ENCODE peak calls at places on chromosomes 6 and 20, in four cellular contexts. F is A549, X is body of pancreas, T is right cardiac atrium. I is an unnamed sample.

GRCh38 chr6:42010185-42010872 is 40.0 kb upstream of the TAF8 start:
- DNase-seq in X (no peak), T (no peak), F (no peak), I (peak; percentile 27)

GRCh38 chr6:135693971-135694370 is 157.5 kb upstream of the PDE7B start:
- DNase-seq in X (no peak), F (no peak), T (no peak), I (no peak)

GRCh38 chr20:38633577-38634093 is 32.0 kb downstream of the ARHGAP40 start:
- DNase-seq in X (peak; percentile 55), T (peak; percentile 39), F (peak; percentile 82), I (peak; percentile 56)

GRCh38 chr6:57123111-57123510 is 33.1 kb downstream of the ZNF451 start:
- DNase-seq in F (no peak), T (no peak), X (no peak), I (no peak)

GRCh38 chr6:30727920-30728605 is 7.9 kb downstream of the TUBB start:
- DNase-seq in T (no peak), X (no peak), F (no peak), I (no peak)

GRCh38 chr6:44226368-44227137 is 3.2 kb downstream of the SLC29A1 start:
- DNase-seq in F (no peak), X (no peak), T (no peak), I (no peak)

GRCh38 chr20:22312744-22313346 is 271.5 kb downstream of the FOXA2 start:
- DNase-seq in X (peak; percentile 43), F (peak; percentile 56), T (no peak), I (peak; percentile 23)

GRCh38 chr6:108531332-108531731 is 29.4 kb upstream of the FOXO3 start:
- DNase-seq in F (no peak), X (no peak), T (no peak), I (no peak)

GRCh38 chr6:133623065-133623464 is 265.8 kb upstream of the TCF21 start:
- DNase-seq in T (peak; percentile 25), X (peak; percentile 9), F (no peak), I (no peak)

GRCh38 chr6:144294016-144294415 is 8.9 kb downstream of the UTRN start:
- DNase-seq in X (no peak), T (no peak), F (no peak), I (no peak)

GRCh38 chr6:143836150-143836549 is 7.0 kb upstream of the LTV1 start:
- DNase-seq in T (no peak), X (no peak), F (no peak), I (no peak)

GRCh38 chr6:23354004-23354403 is 772.0 kb upstream of the NRSN1 start:
- DNase-seq in T (no peak), F (no peak), X (no peak), I (no peak)

GRCh38 chr6:113004691-113005270 is 657.7 kb downstream of the RFPL4B start:
- DNase-seq in X (no peak), T (no peak), F (no peak), I (no peak)

GRCh38 chr20:3275966-3276365 is 37.0 kb upstream of the SLC4A11 start:
- DNase-seq in F (no peak), X (no peak), T (no peak), I (no peak)

GRCh38 chr20:640674-641515 is 12.1 kb downstream of the SRXN1 start:
- DNase-seq in X (no peak), F (no peak), T (no peak), I (no peak)

GRCh38 chr6:33320315-33321181 is 3.0 kb upstream of the ZBTB22 start:
- DNase-seq in F (no peak), X (peak; percentile 76), T (peak; percentile 85), I (no peak)

GRCh38 chr6:142946181-142946923 is 1.4 kb upstream of the HIVEP2 start:
- DNase-seq in F (peak; percentile 65), X (peak; percentile 99), T (peak; percentile 99), I (peak; percentile 98)

GRCh38 chr6:157648561-157648960 is 174.5 kb upstream of the SNX9 start:
- DNase-seq in F (no peak), X (no peak), T (no peak), I (no peak)

GRCh38 chr6:100184473-100184872 is 190.4 kb upstream of the MCHR2 start:
- DNase-seq in F (no peak), X (no peak), T (no peak), I (no peak)

GRCh38 chr6:78308025-78308424 is 559.3 kb upstream of the IRAK1BP1 start:
- DNase-seq in T (no peak), X (peak; percentile 2), F (no peak), I (no peak)

GRCh38 chr6:36657942-36658544 is 20.5 kb upstream of the CDKN1A start:
- DNase-seq in X (no peak), F (no peak), T (no peak), I (no peak)

GRCh38 chr6:43171284-43172126 is 436 bp downstream of the SRF start:
- DNase-seq in T (peak; percentile 39), F (peak; percentile 75), X (no peak), I (peak; percentile 12)

GRCh38 chr6:109082178-109082577 is 12.5 kb downstream of the SESN1 start:
- DNase-seq in F (no peak), T (no peak), X (no peak), I (no peak)

GRCh38 chr6:4021862-4022715 is 56.8 kb downstream of the FAM217A start:
- DNase-seq in F (no peak), X (no peak), T (no peak), I (no peak)

GRCh38 chr6:35781290-35781689 is 471 bp downstream of the CLPSL1 start:
- DNase-seq in F (no peak), X (no peak), T (no peak), I (no peak)

DNA sequence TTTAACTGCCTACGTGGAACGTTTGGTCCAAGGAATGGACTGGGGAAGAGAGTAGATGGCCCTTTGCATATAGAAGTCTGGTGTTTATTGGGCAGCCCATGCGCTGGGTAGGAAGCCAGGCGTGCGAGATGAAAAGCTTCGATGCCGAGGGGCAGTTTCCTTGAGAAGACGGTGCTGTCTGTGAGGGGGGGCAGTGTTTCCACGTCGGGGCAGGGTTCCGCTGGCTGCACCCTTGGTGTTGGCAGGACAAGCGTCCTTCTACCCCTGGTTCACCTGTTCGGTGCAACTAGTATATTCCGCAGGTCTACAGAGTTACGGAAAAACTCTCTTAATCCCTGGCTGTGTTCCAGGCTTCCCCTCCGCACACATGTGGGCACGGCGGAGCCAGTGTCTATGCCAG is 88.2 kb downstream of the SMOC2 start:
- DNase-seq in T (no peak), F (no peak), X (no peak), I (no peak)
- H3K9me3 ChIP-seq in T (no peaks in the 10 kb centered on the region), F (no peaks in the 10 kb centered on the region), X (no peaks in the 10 kb centered on the region), I (no peaks in the 10 kb centered on the region)

GRCh38 chr20:25056601-25057233 is 1.2 kb downstream of the ACSS1 start:
- DNase-seq in F (no peak), T (no peak), X (no peak), I (no peak)
- H3K4me1 ChIP-seq in F (peaks cover 50% of the 10 kb centered on the region), T (peaks cover 19% of the 10 kb centered on the region), X (peaks cover 86% of the 10 kb centered on the region), I (peaks cover 22% of the 10 kb centered on the region)

GRCh38 chr6:96433950-96434349 is 87.7 kb upstream of the UFL1 start:
- DNase-seq in T (no peak), F (no peak), X (no peak), I (no peak)
- H3K9me3 ChIP-seq in T (no peaks in the 10 kb centered on the region), F (no peaks in the 10 kb centered on the region), X (no peaks in the 10 kb centered on the region), I (no peaks in the 10 kb centered on the region)

GRCh38 chr6:5731435-5731834 is 275.3 kb downstream of the NRN1 start:
- DNase-seq in T (no peak), F (no peak), X (no peak), I (peak; percentile 77)
- H3K4me1 ChIP-seq in T (no peaks in the 10 kb centered on the region), F (no peaks in the 10 kb centered on the region), X (no peaks in the 10 kb centered on the region), I (no peaks in the 10 kb centered on the region)

GRCh38 chr6:95967594-95967993 is 48.2 kb upstream of the FUT9 start:
- DNase-seq in X (no peak), T (no peak), F (no peak), I (no peak)
- H3K9me3 ChIP-seq in X (no peaks in the 10 kb centered on the region), T (no peaks in the 10 kb centered on the region), F (no peaks in the 10 kb centered on the region), I (no peaks in the 10 kb centered on the region)